ENCODE peak calls at places on chromosomes 4 and X, in four cellular contexts. Y is right atrium auricular region; I is CD8-positive, alpha-beta T cell; V is astrocyte of the cerebellum. P is an unnamed sample.

GRCh38 chr4:38466401-38466800 is 197.6 kb upstream of the KLF3 start:
- DNase-seq in V (no peak), I (no peak), Y (no peak), P (no peak)

GRCh38 chr4:145213245-145213644 is 32.9 kb upstream of the OTUD4 start:
- DNase-seq in I (no peak), V (no peak), Y (no peak), P (no peak)

GRCh38 chr4:64271601-64272081 is 137.6 kb downstream of the TECRL start:
- DNase-seq in I (no peak), V (peak; percentile 0), Y (peak; percentile 64), P (peak; percentile 26)

GRCh38 chr4:90958256-90958895 is 831.2 kb downstream of the CCSER1 start:
- DNase-seq in Y (no peak), V (peak; percentile 98), I (no peak), P (no peak)

GRCh38 chr4:108078024-108078733 is 88.5 kb downstream of the HADH start:
- DNase-seq in V (no peak), I (no peak), Y (no peak), P (no peak)

GRCh38 chr4:171765514-171765913 is 47.7 kb upstream of the GALNTL6 start:
- DNase-seq in I (no peak), Y (no peak), V (no peak), P (no peak)

GRCh38 chr4:4647041-4647440 is 105.2 kb upstream of the STX18 start:
- DNase-seq in V (no peak), Y (no peak), I (no peak), P (no peak)

GRCh38 chr4:179447308-179447707 is 2005.1 kb upstream of the AGA start:
- DNase-seq in V (peak; percentile 51), I (no peak), Y (no peak), P (no peak)

GRCh38 chr4:87943660-87944149 is 31.8 kb upstream of the SPP1 start:
- DNase-seq in V (no peak), Y (no peak), I (no peak), P (no peak)

GRCh38 chr4:23233596-23233995 is 540.9 kb downstream of the GBA3 start:
- DNase-seq in I (no peak), V (no peak), Y (no peak), P (no peak)

GRCh38 chr4:152630361-152630760 is 49.4 kb downstream of the TMEM154 start:
- DNase-seq in I (no peak), V (no peak), Y (no peak), P (no peak)

GRCh38 chrX:80139564-80139963 is 125.0 kb downstream of the TBX22 start:
- DNase-seq in V (no peak), Y (no peak), I (no peak), P (no peak)

GRCh38 chrX:80138938-80139337 is 124.4 kb downstream of the TBX22 start:
- DNase-seq in Y (no peak), V (no peak), I (no peak), P (no peak)
- H3K4me3 ChIP-seq in Y (no peak overlapping the region), V (no peak overlapping the region), I (no peak overlapping the region), P (no peak overlapping the region)

DNA sequence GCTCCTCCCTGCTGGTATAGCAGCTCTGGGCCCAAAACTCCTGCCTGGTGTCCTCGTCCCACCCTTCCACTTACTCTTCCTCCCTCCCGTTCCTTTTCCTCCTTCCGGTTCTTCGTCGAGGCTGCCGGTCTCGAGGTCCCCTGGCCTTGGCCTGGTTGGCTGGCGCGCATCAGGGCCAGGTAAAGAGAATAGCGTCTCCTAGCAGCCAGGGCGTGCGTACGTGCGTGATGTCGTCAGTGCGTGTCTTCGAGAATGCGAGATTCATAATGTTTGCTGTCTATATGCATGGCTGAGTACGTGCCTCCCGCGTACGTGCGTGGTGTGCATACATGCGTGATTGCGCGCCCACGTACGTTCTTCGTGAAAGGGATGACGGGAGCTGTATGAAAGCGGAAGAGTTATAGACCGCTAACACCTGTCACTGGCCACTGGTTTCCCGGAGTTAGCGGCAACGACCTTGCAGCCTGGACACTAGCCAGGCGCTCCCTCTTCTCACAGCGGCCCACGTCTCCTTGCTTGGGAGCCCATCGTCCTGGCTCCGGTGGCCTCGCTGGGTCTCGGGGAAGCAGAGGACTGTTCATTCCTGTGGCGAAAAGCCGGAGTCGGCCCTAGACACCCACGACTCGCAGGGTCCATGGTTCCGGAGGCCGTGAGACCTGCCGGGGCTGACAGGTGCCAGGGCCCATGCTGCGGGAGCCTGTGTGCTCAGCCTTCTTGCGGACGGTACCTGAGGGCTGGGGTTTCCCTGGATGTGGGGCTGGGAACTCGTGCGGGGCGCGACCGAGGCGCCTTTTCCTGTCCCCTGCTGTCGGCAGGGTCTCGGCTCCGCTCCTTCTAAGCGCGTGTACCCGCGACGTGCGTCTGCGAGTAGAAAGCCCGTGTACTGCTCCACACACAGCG is at the start of gene EOLA1:
- DNase-seq in Y (peak; percentile 89), I (peak; percentile 90), V (peak; percentile 84), P (peak; percentile 94)
- H3K4me3 ChIP-seq in Y (peak within 1 kb of the TSS; percentile 50), I (peak within 1 kb of the TSS; percentile 85), V (peak within 1 kb of the TSS; percentile 68), P (peak within 1 kb of the TSS; percentile 65)

DNA sequence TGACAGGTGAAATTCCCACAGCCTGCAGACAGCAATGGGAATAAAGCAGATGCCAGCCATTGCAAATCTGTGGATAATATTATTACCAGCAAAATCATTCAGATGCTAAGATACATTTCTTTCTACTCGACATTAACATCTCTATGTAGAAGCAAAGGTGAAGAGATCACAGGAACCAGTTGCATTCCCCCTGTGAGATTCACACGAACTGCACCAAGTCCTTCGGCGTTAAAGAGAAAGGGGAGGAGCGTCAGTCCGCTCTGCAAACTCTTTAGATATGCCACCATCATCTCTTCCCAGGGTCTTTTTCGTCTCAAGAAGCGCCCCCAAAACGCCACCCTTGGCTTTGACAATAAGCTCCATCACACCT is 1.9 kb downstream of the NEUROG2 start:
- DNase-seq in I (no peak), V (no peak), Y (no peak), P (no peak)
- H3K4me3 ChIP-seq in I (no peak overlapping the region), V (no peak overlapping the region), Y (no peak overlapping the region), P (no peak overlapping the region)

GRCh38 chrX:68665502-68665901 is 18.0 kb downstream of the STARD8 start:
- DNase-seq in V (no peak), I (no peak), Y (no peak), P (peak; percentile 18)
- H3K4me3 ChIP-seq in V (no peak overlapping the region), I (no peak overlapping the region), Y (no peak overlapping the region), P (no peak overlapping the region)

GRCh38 chr4:48270516-48270897 is 869 bp upstream of the TEC start:
- DNase-seq in Y (no peak), V (no peak), I (no peak), P (no peak)
- H3K4me3 ChIP-seq in Y (no peak overlapping the region), V (peak overlapping the region; percentile 82), I (peak overlapping the region; percentile 98), P (peak overlapping the region; percentile 75)

GRCh38 chr4:41215155-41215554 is 813 bp upstream of the APBB2 start:
- DNase-seq in I (no peak), Y (no peak), V (no peak), P (no peak)

GRCh38 chr4:41217373-41217772 is 3.0 kb upstream of the APBB2 start:
- DNase-seq in I (no peak), V (no peak), Y (no peak), P (no peak)

GRCh38 chr4:41217020-41217333 is 2.6 kb upstream of the APBB2 start:
- DNase-seq in V (no peak), I (no peak), Y (no peak), P (no peak)

GRCh38 chr4:41216294-41217019 is 2.1 kb upstream of the APBB2 start:
- DNase-seq in Y (no peak), I (peak; percentile 36), V (no peak), P (peak; percentile 83)

GRCh38 chr4:41215969-41216293 is 1.6 kb upstream of the APBB2 start:
- DNase-seq in I (no peak), Y (no peak), V (no peak), P (no peak)
- H3K4me3 ChIP-seq in I (no peak overlapping the region), Y (peak overlapping the region; percentile 62), V (peak overlapping the region; percentile 54), P (peak overlapping the region; percentile 60)

DNA sequence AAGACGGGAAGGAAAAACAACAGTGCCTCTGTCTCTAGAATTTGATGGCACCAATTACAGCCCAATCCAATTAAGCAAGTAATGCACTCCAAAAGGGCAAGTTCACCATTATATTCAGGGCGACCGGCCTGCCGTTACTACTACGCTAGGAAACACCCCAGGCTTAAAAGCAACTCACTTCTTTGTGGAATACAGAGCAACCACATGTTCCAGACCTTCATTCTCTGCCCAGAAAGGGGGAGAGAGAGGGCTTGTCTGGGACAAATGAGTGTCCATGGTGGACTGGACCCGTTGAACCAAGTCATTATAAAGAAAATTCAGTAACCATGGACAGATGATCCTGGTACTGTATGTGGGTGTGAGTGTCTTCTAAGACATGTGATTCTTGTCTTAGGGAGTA is 1.6 kb downstream of the KDR start:
- DNase-seq in I (no peak), Y (no peak), V (no peak), P (no peak)
- H3K4me3 ChIP-seq in I (no peak overlapping the region), Y (peak overlapping the region; percentile 39), V (peak overlapping the region; percentile 67), P (no peak overlapping the region)

DNA sequence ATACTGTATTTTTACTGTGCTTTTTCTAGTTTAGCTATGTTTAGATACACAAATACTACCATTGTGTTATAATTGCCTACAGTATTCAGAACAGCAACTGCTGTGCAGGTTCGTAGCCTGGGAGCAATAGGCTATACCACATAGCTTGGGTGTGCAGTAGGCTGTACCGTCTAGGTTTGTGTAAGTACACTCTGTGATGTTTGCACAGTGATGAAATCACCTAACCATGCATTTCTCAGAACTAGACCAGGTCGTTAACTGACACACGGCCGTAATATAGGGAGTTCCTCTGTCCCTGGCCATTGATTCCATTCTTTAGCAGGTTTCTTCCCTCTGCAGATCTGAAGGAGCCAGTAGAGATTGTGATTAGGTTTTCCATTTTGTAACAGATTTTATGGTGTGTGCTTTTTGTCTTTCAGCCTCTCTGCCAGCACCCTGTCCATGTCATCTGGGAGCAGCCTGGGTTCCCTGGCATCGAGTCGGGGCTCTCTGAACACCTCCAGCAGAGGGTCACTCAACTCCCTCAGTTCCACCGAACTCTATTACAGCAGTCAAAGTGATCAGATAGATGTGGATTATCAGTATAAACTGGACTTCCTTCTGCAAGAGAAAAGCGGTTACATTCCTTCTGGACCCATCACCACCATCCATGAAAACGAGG is 59.5 kb downstream of the CLDN22 start:
- DNase-seq in V (no peak), I (no peak), Y (no peak), P (no peak)
- H3K4me3 ChIP-seq in V (no peak overlapping the region), I (no peak overlapping the region), Y (no peak overlapping the region), P (no peak overlapping the region)

DNA sequence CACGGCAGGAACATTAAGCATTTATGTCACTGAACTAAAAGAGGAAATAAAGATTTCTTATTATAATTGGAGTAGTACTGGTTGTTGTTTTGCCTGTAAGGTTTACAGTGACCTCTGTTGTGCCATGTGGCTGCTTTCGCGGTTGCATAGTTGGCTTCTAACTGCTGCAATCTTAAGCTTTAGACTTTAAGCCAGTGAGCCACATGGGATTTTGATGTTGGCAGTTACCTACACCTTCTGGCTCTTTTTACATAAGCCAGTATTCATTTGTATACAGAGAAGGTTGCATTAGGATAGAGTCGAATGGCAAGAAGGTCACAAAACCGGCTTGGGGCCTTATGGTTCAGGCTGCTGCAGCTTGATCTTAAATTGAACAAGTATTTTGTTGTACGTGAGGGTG is 1311.6 kb downstream of the RAPGEF2 start:
- DNase-seq in I (no peak), V (no peak), Y (no peak), P (no peak)
- H3K4me3 ChIP-seq in I (no peak overlapping the region), V (no peak overlapping the region), Y (no peak overlapping the region), P (no peak overlapping the region)